ENCODE peak calls at places on chromosome 19, in eight cellular contexts. R is PC-3; Y is BJ; T is CD8-positive, alpha-beta memory T cell; B is H9; Q is ovary; P is CD4-positive, alpha-beta T cell; C is GM23338. W is an unnamed sample. For H3K27me3, the result is how much of the 10 kb centered on the place peaks cover.

GRCh38 chr19:6678690-6679109 is 8.7 kb upstream of the TNFSF14 start:
- DNase-seq in Q (no peak), R (peak), B (no peak), Y (no peak), T (no peak), P (no peak), C (no peak), W (no peak)

GRCh38 chr19:49340865-49341718 is 5.9 kb downstream of the CD37 start:
- DNase-seq in T (no peak), R (no peak), P (no peak), C (no peak), Y (no peak), Q (peak), B (no peak), W (no peak)

GRCh38 chr19:48619692-48620565 is 623 bp downstream of the SPHK2 start:
- DNase-seq in P (no peak), R (no peak), B (peak), Q (no peak), Y (no peak), C (no peak), T (no peak), W (no peak)

GRCh38 chr19:20028611-20029010 is 10.7 kb downstream of the ZNF682 start:
- DNase-seq in P (no peak), C (no peak), Q (no peak), B (no peak), R (no peak), T (no peak), Y (no peak), W (no peak)

GRCh38 chr19:53463263-53463662 is 4.3 kb upstream of the ZNF813 start:
- DNase-seq in B (peak), T (no peak), P (no peak), C (peak), Y (no peak), R (no peak), Q (peak), W (no peak)

GRCh38 chr19:10604460-10604980 is 17.4 kb upstream of the AP1M2 start:
- DNase-seq in B (no peak), C (no peak), T (no peak), Y (no peak), Q (no peak), R (peak), P (no peak), W (no peak)

GRCh38 chr19:49150106-49150943 is 4.9 kb downstream of the HRC start:
- DNase-seq in B (peak), P (no peak), Y (no peak), T (peak), R (peak), C (peak), Q (peak), W (peak)

GRCh38 chr19:28332351-28332750 is 880.6 kb downstream of the UQCRFS1 start:
- DNase-seq in P (no peak), C (no peak), R (no peak), T (no peak), B (no peak), Y (no peak), Q (no peak), W (no peak)

GRCh38 chr19:5479958-5480357 is 24.7 kb downstream of the ZNRF4 start:
- DNase-seq in Q (no peak), C (peak), Y (no peak), P (no peak), T (no peak), B (no peak), R (no peak), W (no peak)

GRCh38 chr19:50607874-50608785 is 31.6 kb downstream of the SYT3 start:
- DNase-seq in T (peak), Y (no peak), P (peak), C (peak), B (peak), Q (peak), R (peak), W (peak)

GRCh38 chr19:11457115-11457514 is 21.7 kb downstream of the PRKCSH start:
- DNase-seq in T (no peak), Y (no peak), Q (no peak), B (no peak), R (no peak), C (no peak), P (no peak), W (no peak)

GRCh38 chr19:5676711-5677110 is 3.6 kb downstream of the MICOS13 start:
- DNase-seq in B (no peak), Y (no peak), T (no peak), R (no peak), P (no peak), C (no peak), Q (peak), W (no peak)

GRCh38 chr19:13461536-13461935 is 44.7 kb downstream of the CACNA1A start:
- DNase-seq in Y (no peak), T (no peak), R (no peak), P (no peak), B (no peak), C (peak), Q (no peak), W (no peak)
- H3K27me3 ChIP-seq in Y (under half), T (under half), R (half or more), P (under half), B (under half), C (under half), Q (under half), W (under half)

DNA sequence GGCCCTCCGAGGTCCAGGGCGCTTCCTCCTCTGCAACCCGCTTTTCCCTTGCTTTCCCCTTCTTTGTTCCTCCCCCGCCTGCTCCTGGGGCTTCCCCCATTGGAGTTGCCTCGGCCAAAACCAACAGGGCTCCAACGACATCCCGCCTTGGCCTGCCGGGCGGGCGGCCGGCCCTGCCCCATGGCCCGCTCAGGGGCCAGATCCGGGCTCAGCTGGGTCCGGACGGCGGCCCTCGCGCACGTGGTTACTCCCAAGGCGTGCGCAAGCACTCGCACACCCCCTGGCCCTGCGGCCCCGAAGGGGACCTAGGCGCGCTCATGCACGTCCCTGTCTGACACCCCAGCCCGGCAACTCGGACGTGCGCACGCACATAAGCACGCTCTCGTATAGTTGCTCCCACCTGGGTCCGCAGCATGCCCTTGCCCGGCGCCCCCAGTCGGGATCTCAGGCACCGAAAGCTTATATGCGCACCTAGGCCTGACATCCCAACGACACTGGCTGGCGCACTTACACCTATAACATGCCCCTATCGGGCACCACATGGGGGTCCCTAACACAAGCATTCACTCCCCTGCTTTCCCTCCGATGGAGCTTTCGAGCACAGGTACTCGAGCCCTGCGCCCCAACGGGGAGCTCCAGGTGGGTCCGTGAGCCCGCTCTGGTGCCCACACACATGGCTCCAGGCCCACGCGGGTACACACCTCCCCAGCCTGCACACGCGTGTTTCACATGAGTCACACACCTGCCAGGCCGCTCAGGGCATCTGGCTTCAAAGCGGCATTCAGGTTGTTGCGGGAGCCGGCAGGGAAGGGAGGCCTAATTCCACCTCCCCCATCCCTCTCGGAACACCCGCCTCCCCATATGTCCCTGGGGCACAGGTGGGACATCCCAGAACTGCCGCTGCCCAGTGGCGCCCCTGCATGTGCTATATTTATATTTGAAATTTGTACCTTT is 15.0 kb downstream of the NFIX start:
- DNase-seq in B (peak), R (no peak), T (no peak), C (peak), Q (peak), Y (no peak), P (no peak), W (no peak)
- H3K27me3 ChIP-seq in B (half or more), R (under half), T (under half), C (half or more), Q (under half), Y (under half), P (half or more), W (half or more)

DNA sequence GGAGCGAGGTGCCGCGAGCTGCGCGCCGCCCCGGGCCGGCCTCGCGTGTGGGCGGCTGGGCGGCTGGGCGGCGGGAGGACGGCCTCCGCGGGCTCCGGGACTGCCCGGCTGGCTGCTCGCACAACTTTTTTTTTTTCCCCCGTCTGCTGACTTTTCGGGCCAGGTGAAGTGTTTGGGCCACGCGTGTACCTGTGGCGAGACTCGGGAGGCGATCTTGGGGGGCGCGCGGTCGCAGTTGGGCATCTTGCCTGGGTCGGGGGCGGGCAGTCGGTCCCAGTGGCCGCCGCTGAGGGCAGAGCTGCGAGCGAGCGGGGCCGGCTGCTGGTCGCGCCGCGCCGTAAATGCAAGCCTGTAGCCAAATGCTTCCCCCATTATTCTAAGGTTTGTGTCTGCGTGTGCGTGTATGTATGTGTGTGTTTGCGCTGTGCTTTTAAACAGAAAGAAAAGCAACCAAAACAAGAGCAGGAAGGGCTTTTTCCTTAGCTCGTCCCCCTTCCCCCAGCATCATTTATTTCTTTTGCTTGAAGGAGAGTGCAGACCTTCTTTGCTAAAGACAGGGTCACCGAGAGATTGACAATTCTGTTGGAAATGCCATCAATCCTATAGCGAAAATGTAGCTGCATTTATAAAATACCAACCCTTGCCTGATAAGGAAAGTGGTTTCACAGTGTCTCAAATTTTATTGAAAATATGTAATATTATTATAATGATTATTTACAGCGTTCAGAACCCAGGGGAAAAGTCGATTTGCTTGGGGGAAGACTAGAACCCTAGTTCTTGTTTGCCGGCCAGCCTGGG is 143.3 kb upstream of the ZNF536 start:
- DNase-seq in R (no peak), Q (no peak), T (no peak), B (no peak), C (peak), P (no peak), Y (no peak), W (no peak)
- H3K27me3 ChIP-seq in R (under half), Q (under half), T (under half), B (under half), C (half or more), P (half or more), Y (under half), W (half or more)

GRCh38 chr19:8600064-8600463 is 10.5 kb downstream of the ADAMTS10 start:
- DNase-seq in C (no peak), R (no peak), P (no peak), B (no peak), Y (no peak), Q (no peak), T (no peak), W (no peak)
- H3K27me3 ChIP-seq in C (under half), R (under half), P (under half), B (under half), Y (under half), Q (under half), T (under half), W (under half)

DNA sequence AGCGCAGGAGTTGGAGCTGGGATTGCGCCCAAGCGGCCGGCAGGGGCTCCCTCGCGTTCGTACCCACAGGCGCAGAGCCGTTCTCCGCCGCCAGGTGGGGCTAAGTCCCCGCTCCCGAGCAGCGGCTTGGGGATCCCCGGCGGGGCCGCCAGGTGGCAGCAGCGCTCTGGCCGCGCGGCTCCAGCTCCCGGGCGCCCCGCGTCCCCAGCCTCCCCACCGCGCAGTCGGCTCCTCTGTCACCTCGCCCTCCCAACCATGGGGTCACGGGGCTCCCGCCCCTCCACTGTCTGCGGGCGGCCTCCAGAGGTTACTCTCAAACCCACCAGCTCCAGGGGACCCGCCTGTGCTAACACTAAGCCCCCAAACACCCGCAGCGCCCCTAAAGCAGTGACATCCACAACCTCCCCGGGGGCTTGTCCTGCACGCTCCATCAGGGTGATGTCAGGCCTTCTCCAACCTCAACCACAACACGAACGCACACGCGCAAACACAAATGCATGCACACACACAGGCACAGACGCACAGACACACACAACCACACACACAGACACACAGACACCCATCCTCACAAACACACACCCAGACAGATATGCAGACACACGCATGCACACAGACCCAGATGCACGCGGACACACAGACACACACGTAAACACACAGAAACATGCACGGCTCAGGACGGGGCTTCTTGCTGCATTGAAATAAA is 18.4 kb upstream of the KCTD15 start:
- DNase-seq in C (peak), B (peak), T (peak), Q (peak), Y (no peak), P (peak), R (peak), W (peak)
- H3K27me3 ChIP-seq in C (under half), B (under half), T (under half), Q (under half), Y (under half), P (under half), R (under half), W (under half)

DNA sequence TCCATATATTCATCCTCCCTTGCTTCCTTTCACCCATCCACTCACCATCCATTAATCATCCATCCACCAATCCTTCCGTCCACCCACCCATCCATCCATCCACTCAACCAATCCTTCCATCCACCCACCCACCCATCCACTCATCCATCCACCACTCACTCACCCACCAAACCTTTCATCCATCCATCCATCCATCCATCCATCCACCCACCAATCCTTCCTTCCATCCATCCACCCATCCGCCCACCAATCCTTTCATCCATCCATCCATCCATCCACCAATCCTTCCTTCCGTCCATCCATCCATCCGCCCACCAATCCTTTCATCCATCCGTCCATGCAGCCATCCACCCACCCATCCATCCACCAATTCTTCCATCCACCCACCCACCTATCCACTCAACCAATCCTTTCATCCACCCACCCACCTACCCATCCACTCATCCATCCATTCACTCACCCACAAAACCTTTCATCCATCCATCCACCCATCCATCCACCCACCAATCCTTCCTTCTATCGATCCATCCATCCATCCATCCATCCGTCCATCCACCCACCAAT is 3.0 kb downstream of the SBK3 start:
- DNase-seq in C (no peak), B (no peak), Y (no peak), Q (no peak), T (no peak), P (no peak), R (no peak), W (no peak)
- H3K27me3 ChIP-seq in C (under half), B (under half), Y (under half), Q (under half), T (under half), P (under half), R (under half), W (under half)

DNA sequence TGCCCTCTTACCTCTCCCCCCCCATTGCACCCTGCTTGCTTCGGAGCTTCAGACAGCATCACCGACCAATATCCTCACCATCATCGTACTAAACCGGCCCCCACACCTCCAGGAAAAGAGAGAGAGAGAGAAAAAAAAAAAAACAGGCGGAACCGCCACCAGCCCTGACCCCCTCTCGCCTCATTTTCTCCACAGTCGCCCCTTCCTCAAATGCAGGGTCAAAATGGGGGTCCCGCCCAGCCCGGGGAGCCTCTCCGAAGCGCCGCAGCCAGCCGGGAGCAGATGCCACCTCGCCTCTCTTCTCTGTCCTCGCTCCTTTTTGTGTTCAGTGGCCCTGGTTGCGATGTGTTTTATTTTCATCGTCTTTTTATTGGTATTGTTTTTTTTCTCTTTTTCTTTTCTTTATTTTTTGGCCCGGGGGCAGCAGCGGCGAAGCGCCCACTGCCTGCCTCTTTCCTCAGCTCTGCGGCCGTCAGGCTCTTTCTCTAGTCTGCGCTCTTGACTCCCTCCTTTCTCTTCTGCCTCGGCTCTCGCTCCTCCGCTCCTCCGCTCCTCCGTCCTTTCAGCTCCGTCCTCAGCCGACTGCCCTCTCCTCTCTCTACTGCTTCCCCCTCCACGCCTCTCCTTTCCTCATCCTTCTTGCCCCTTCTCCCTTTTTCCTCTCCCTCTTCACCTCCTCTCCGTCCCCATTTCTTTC is 41.4 kb downstream of the DEDD2 start:
- DNase-seq in T (no peak), P (no peak), B (peak), R (peak), Y (no peak), Q (peak), C (peak), W (no peak)
- H3K27me3 ChIP-seq in T (under half), P (under half), B (under half), R (under half), Y (under half), Q (under half), C (half or more), W (half or more)

GRCh38 chr19:7784856-7785255 is 21.8 kb downstream of the CLEC4M start:
- DNase-seq in T (no peak), C (no peak), B (no peak), R (no peak), Y (no peak), P (no peak), Q (no peak), W (no peak)
- H3K27me3 ChIP-seq in T (under half), C (half or more), B (under half), R (under half), Y (under half), P (under half), Q (under half), W (under half)